ENCODE peak calls at places on chromosomes 13 and 19, in five cellular contexts. T is neuronal stem cell, A is IMR-90, X is mesendoderm, V is mesenchymal stem cell. M is an unnamed sample.

GRCh38 chr19:3976495-3977241 is 5.8 kb upstream of the DAPK3 start:
- DNase-seq in A (no peak), X (no peak), T (no peak), V (no peak), M (peak)

GRCh38 chr13:64278493-64278892 is 2862.8 kb upstream of the PCDH20 start:
- DNase-seq in X (no peak), V (peak), A (peak), T (no peak), M (no peak)

GRCh38 chr13:73273276-73273675 is 214.5 kb downstream of the KLF5 start:
- DNase-seq in A (no peak), X (no peak), T (no peak), V (no peak), M (no peak)

GRCh38 chr13:66859934-66860867 is 369.9 kb downstream of the PCDH9 start:
- DNase-seq in X (peak), V (peak), T (no peak), A (peak), M (no peak)

GRCh38 chr13:37621811-37622361 is 23.3 kb upstream of the POSTN start:
- DNase-seq in T (no peak), V (peak), A (peak), X (no peak), M (no peak)

GRCh38 chr13:29991343-29991742 is 140.9 kb upstream of the UBL3 start:
- DNase-seq in X (peak), T (no peak), A (peak), V (peak), M (no peak)

GRCh38 chr19:3683405-3683865 is 16.8 kb downstream of the PIP5K1C start:
- DNase-seq in X (peak), V (peak), T (no peak), A (no peak), M (peak)

GRCh38 chr13:30376426-30377311 is 45.6 kb upstream of the UBE2L5 start:
- DNase-seq in T (no peak), A (no peak), X (no peak), V (no peak), M (no peak)

GRCh38 chr13:73416093-73416492 is 357.3 kb downstream of the KLF5 start:
- DNase-seq in X (peak), V (peak), T (no peak), A (no peak), M (no peak)

GRCh38 chr13:24747248-24748151 is 16.5 kb upstream of the RNF17 start:
- DNase-seq in V (peak), A (no peak), T (peak), X (peak), M (peak)

GRCh38 chr13:100302391-100302790 is 213.5 kb downstream of the PCCA start:
- DNase-seq in T (no peak), V (no peak), X (no peak), A (no peak), M (no peak)

GRCh38 chr13:46641274-46642081 is 88.5 kb downstream of the LRCH1 start:
- DNase-seq in V (peak), X (no peak), T (no peak), A (no peak), M (no peak)

GRCh38 chr19:2820112-2820702 is 539 bp downstream of the ZNF554 start:
- DNase-seq in V (peak), X (peak), T (peak), A (no peak), M (peak)

GRCh38 chr19:46482645-46483044 is 11.3 kb upstream of the PNMA8A start:
- DNase-seq in V (peak), X (no peak), A (peak), T (no peak), M (no peak)

GRCh38 chr19:47723573-47723923 is 10.3 kb downstream of the EHD2 start:
- DNase-seq in X (peak), A (peak), V (peak), T (no peak), M (no peak)

GRCh38 chr19:7250951-7251350 is 43.3 kb downstream of the INSR start:
- DNase-seq in X (no peak), V (no peak), A (no peak), T (no peak), M (no peak)

GRCh38 chr19:5949792-5950305 is 28.1 kb downstream of the RANBP3 start:
- DNase-seq in X (no peak), T (no peak), A (no peak), V (no peak), M (no peak)

GRCh38 chr13:114311908-114312307 is 2.4 kb upstream of the CHAMP1 start:
- DNase-seq in V (no peak), T (no peak), A (no peak), X (no peak), M (no peak)

GRCh38 chr13:33125821-33126570 is 109.8 kb downstream of the KL start:
- DNase-seq in A (peak), X (peak), T (peak), V (peak), M (peak)

GRCh38 chr13:109941951-109942350 is 155.6 kb upstream of the IRS2 start:
- DNase-seq in T (no peak), V (no peak), A (peak), X (no peak), M (no peak)

GRCh38 chr13:59915252-59915651 is 248.5 kb downstream of the DIAPH3 start:
- DNase-seq in T (no peak), V (no peak), X (no peak), A (no peak), M (no peak)

GRCh38 chr19:32318884-32319520 is 26.4 kb upstream of the ZNF507 start:
- DNase-seq in X (peak), T (peak), V (peak), A (no peak), M (peak)

GRCh38 chr13:41544824-41545707 is 87.7 kb downstream of the RGCC start:
- DNase-seq in A (peak), T (no peak), V (peak), X (no peak), M (no peak)

GRCh38 chr19:19404879-19405860 is at the start of gene GATAD2A:
- DNase-seq in T (peak), V (peak), A (peak), X (peak), M (peak)

GRCh38 chr13:99980201-99981114 is 1.1 kb upstream of the ZIC2 start:
- DNase-seq in V (peak), X (peak), T (peak), A (peak), M (peak)

GRCh38 chr19:39411006-39411831 is 1.2 kb upstream of the PLEKHG2 start:
- DNase-seq in X (peak), T (no peak), V (peak), A (peak), M (no peak)

GRCh38 chr13:83340170-83340569 is 542.1 kb downstream of the SLITRK1 start:
- DNase-seq in V (no peak), X (no peak), T (no peak), A (no peak), M (no peak)

GRCh38 chr19:47093841-47094240 is 19.7 kb downstream of the ZC3H4 start:
- DNase-seq in A (no peak), V (no peak), X (no peak), T (no peak), M (no peak)

GRCh38 chr13:80297503-80297902 is 43.4 kb downstream of the SPRY2 start:
- DNase-seq in V (no peak), A (no peak), X (no peak), T (no peak), M (no peak)

GRCh38 chr13:27194895-27195764 is 23.5 kb upstream of the USP12 start:
- DNase-seq in V (peak), T (peak), A (peak), X (peak), M (peak)

GRCh38 chr13:111050539-111050879 is 64.6 kb upstream of the ARHGEF7 start:
- DNase-seq in X (no peak), V (no peak), A (no peak), T (no peak), M (no peak)

GRCh38 chr13:65336106-65336603 is 1894.0 kb downstream of the PCDH9 start:
- DNase-seq in T (no peak), V (no peak), A (no peak), X (no peak), M (no peak)

GRCh38 chr19:47112166-47112663 is 1.4 kb downstream of the ZC3H4 start:
- DNase-seq in T (peak), A (peak), X (peak), V (peak), M (peak)

GRCh38 chr13:25281937-25282332 is 5.4 kb downstream of the MTMR6 start:
- DNase-seq in X (no peak), V (no peak), A (no peak), T (no peak), M (no peak)

GRCh38 chr19:49487277-49488045 is at the start of gene RPL13A:
- DNase-seq in A (peak), V (peak), X (peak), T (peak), M (peak)
- H2AK5ac ChIP-seq in A (peak), V (peak), X (peak), T (peak), M (peak)

GRCh38 chr13:104635879-104636278 is 1569.7 kb upstream of the SLC10A2 start:
- DNase-seq in A (no peak), X (no peak), V (no peak), T (no peak), M (no peak)
- H2AK5ac ChIP-seq in A (no peak), X (no peak), V (no peak), T (no peak), M (no peak)

DNA sequence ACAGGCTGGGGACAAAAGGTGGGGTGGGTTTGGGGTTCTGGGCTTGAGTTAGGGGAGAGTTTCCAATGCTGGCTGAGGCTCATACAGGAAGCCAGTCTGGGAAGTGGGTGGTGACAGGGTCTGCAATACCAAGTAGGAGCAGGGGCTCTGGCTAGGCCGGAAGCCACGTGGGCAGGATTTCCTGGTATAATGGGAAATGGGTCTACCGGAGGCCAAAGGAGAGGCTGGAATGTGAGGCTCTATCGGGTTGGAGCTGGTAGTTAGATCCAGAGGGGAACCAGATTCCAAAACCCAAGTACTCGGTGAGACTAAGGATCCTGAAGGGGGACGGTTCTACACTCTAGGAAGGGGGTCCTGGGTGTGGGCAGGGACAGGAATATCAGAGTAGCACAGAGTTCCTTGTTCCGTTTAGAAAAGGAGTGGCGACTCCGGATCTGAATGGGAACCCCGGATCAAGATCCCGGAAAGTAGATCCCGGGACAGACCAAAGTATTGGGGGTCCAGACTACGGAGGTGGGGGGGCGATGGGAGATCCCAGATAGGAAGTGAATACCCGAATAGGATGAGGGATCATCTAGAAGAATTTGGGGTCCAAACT is 802 bp downstream of the CDC37 start:
- DNase-seq in V (peak), A (no peak), T (no peak), X (peak), M (no peak)
- H2AK5ac ChIP-seq in V (no peak), A (peak), T (peak), X (no peak), M (no peak)

GRCh38 chr19:16542045-16542893 is at the start of gene CHERP:
- DNase-seq in T (peak), V (peak), A (peak), X (peak), M (peak)

GRCh38 chr19:16544468-16545231 is 2.4 kb upstream of the CHERP start:
- DNase-seq in V (no peak), X (no peak), A (no peak), T (no peak), M (no peak)

GRCh38 chr19:16540948-16541347 is 1.3 kb downstream of the CHERP start:
- DNase-seq in V (no peak), X (no peak), T (no peak), A (no peak), M (no peak)

GRCh38 chr19:16541526-16542044 is 652 bp downstream of the CHERP start:
- DNase-seq in X (no peak), A (peak), T (no peak), V (no peak), M (no peak)

GRCh38 chr19:16542894-16543498 is 759 bp upstream of the CHERP start:
- DNase-seq in T (peak), V (peak), A (no peak), X (peak), M (no peak)
- H2AK5ac ChIP-seq in T (peak), V (peak), A (peak), X (no peak), M (no peak)

M was measured in H9.